ENCODE peak calls at places on chromosomes 12 and 14, in seven cellular contexts. A, T, Y, K, E, F and J are unnamed samples.

GRCh38 chr12:2113501-2113912 is 60.7 kb downstream of the CACNA1C start:
- DNase-seq in E (no peak), T (no peak), A (no peak), F (no peak), K (peak; percentile 65), Y (no peak), J (peak; percentile 58)

GRCh38 chr12:43992856-43993255 is 157.0 kb downstream of the TMEM117 start:
- DNase-seq in F (no peak), A (no peak), Y (no peak), T (no peak), K (no peak), E (no peak), J (no peak)

GRCh38 chr14:52075371-52075770 is 6.5 kb upstream of the NID2 start:
- DNase-seq in K (no peak), F (no peak), T (no peak), E (no peak), A (no peak), Y (no peak), J (no peak)

GRCh38 chr14:25231006-25231405 is 181.1 kb upstream of the STXBP6 start:
- DNase-seq in Y (no peak), T (peak; percentile 19), E (no peak), F (no peak), A (no peak), K (peak; percentile 31), J (no peak)

GRCh38 chr14:98189521-98189920 is 1082.5 kb downstream of the BCL11B start:
- DNase-seq in T (no peak), Y (no peak), F (no peak), A (no peak), K (no peak), E (no peak), J (no peak)

GRCh38 chr14:61503167-61503801 is 181.9 kb downstream of the PRKCH start:
- DNase-seq in K (no peak), E (no peak), T (peak; percentile 93), A (peak; percentile 94), Y (no peak), F (no peak), J (no peak)

GRCh38 chr14:21612324-21612723 is 22.4 kb downstream of the OR10G2 start:
- DNase-seq in F (no peak), A (peak; percentile 3), E (no peak), Y (peak; percentile 7), T (no peak), K (no peak), J (no peak)

GRCh38 chr12:127170271-127171180 is 1096.4 kb upstream of the TMEM132C start:
- DNase-seq in K (no peak), T (no peak), E (no peak), F (no peak), A (no peak), Y (no peak), J (no peak)

GRCh38 chr12:127773520-127773919 is 493.4 kb upstream of the TMEM132C start:
- DNase-seq in Y (peak; percentile 53), F (no peak), E (no peak), A (no peak), K (no peak), T (no peak), J (no peak)

GRCh38 chr12:40017488-40017887 is 88.4 kb downstream of the SLC2A13 start:
- DNase-seq in K (no peak), T (no peak), A (no peak), F (no peak), E (no peak), Y (no peak), J (no peak)

GRCh38 chr12:108301346-108301745 is 37.8 kb downstream of the CMKLR1 start:
- DNase-seq in F (no peak), E (peak; percentile 32), T (no peak), A (no peak), Y (no peak), K (no peak), J (peak; percentile 36)

GRCh38 chr14:23358042-23358441 is 5.4 kb upstream of the SLC22A17 start:
- DNase-seq in Y (no peak), F (no peak), T (no peak), E (no peak), K (no peak), A (no peak), J (no peak)

GRCh38 chr12:103093499-103094106 is 136.1 kb downstream of the ASCL1 start:
- DNase-seq in A (no peak), K (peak; percentile 27), F (peak; percentile 25), T (no peak), Y (peak; percentile 7), E (no peak), J (no peak)

GRCh38 chr12:107126688-107127481 is 33.5 kb upstream of the CRY1 start:
- DNase-seq in Y (peak; percentile 31), T (peak; percentile 55), F (no peak), K (no peak), A (no peak), E (no peak), J (no peak)

GRCh38 chr12:28191018-28191595 is 851 bp downstream of the CCDC91 start:
- DNase-seq in A (no peak), E (no peak), F (peak; percentile 8), Y (peak; percentile 23), T (no peak), K (no peak), J (no peak)

GRCh38 chr14:61388173-61388975 is 67.0 kb downstream of the PRKCH start:
- DNase-seq in Y (no peak), E (no peak), K (no peak), A (peak; percentile 86), F (no peak), T (peak; percentile 69), J (no peak)

GRCh38 chr12:92065018-92065499 is 80.6 kb downstream of the BTG1 start:
- DNase-seq in T (no peak), F (peak; percentile 26), Y (no peak), E (peak; percentile 70), K (peak; percentile 52), A (peak; percentile 78), J (no peak)

GRCh38 chr12:92070864-92071445 is 74.7 kb downstream of the BTG1 start:
- DNase-seq in F (peak; percentile 68), E (no peak), T (no peak), K (peak; percentile 51), A (no peak), Y (no peak), J (no peak)

GRCh38 chr12:92070054-92070863 is 75.4 kb downstream of the BTG1 start:
- DNase-seq in F (peak; percentile 68), Y (no peak), E (peak; percentile 75), A (no peak), T (no peak), K (peak; percentile 80), J (no peak)

GRCh38 chr12:92065664-92066063 is 80.0 kb downstream of the BTG1 start:
- DNase-seq in A (no peak), F (no peak), Y (no peak), E (no peak), T (no peak), K (no peak), J (no peak)

DNA sequence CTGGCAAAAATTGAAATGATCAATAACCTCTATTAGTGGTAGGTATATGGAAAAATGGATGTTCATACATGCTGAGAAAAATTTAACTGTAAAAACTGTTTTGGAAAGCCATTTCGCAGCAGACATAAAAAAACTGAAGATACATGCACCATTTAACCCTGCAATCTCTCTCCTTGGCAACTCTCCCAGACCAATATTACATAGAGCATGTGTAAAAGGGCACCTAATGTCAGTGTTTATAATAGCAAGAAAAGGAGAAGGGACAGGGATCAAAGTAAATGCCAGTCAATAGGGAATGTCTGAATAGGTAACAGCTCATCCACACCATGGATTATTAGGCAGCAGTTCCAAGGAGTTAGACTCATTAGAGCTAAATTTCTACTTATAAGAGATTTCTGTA is 77.2 kb downstream of the BTG1 start:
- DNase-seq in F (no peak), T (no peak), E (no peak), Y (no peak), A (no peak), K (no peak), J (no peak)
- H3K27ac ChIP-seq in F (peak overlapping the region; percentile 21), T (no peak overlapping the region), E (no peak overlapping the region), Y (no peak overlapping the region), A (no peak overlapping the region), K (peak overlapping the region; percentile 88), J (no peak overlapping the region)

DNA sequence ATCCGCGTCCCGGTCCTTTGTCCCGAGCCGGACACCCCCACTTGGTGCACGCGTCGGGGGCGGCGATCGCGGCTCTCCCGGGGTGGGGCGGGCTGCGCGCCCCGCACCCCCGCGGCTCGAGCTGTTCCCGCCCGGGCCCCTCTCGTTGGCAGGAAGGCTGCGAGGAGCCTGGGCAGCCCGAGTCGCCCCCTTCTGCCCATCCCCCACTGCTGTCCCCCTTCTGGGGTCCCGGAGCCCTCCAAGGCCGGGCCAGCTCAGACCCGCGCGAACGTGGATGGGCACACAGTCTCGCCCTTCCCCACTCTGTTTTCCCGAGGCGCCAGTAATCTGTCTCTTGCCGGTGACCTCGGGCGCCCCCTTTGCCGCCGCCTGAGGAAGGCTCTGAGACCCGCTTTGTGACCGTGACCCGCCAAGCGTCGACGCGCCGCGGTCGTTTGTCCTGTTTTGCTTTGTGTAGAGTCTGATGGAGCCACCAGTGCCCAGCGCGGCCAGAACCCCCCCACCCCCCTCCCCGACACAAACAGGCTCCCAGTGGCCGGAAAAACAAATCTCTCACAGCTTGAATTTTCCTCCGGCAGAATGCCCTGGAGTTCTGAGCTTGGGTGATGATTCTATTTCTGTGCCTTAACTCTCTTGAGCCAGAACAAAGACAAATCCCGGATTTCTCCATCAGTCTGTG is 610 bp downstream of the C14orf132 start:
- DNase-seq in F (no peak), K (no peak), Y (peak; percentile 72), E (peak; percentile 70), T (peak; percentile 14), A (no peak), J (no peak)
- TF ChIP-seq CTCF in F (no peak), K (no peak), Y (peak; percentile 57), E (no peak), T (no peak), A (no peak), J (no peak)

DNA sequence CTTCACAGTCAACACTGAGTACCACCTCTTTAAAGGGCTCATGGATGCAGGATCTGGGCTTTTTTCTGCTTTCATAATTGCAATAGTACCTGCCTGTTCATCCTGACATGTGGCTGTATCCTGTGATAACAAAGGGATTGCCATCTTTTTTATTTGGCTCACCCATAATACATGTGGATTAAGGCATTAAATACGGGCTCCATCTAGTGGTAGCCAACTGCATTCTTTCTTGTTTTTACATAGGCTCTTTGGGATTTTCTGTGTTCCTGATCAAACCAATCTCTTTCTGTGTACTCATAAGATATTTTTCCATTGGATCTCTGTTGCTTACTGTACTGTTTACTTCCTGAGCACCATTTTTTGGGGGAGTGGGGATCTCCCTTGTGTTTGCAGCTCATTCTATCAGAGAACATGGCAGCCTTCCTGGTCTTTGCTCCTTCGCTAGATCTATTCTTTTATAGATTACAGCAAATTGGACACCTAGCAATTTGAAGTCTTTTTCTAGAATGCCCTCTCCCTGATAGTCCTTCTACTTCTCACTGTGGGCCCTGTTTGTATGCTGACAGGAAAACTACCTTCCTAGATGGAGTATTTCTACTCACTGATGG is 723.4 kb upstream of the MDGA2 start:
- DNase-seq in T (peak; percentile 19), Y (peak; percentile 88), A (no peak), F (no peak), K (no peak), E (no peak), J (no peak)
- TF ChIP-seq POLR2AphosphoS5 in T (no peak), Y (no peak), A (no peak), F (no peak), K (no peak), E (no peak), J (no peak)

DNA sequence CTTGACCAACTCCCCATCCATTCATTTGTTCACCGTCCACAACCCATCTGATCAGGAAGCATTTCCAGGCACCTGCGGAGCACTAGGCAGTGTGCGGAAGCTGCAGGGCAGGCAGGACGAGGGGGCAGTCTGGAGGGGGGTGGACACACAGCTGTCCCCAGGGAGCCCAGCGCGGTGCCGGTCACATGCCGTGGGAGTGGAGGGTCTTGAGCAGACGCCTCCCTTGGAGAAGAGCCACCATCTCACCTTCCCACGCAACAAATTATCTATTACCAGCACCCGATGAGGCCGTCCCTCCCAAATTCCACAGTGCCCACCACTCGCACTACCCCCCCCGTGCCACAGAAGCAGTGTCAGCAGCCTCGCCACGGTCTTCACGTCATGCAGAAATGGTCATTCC is 10.8 kb downstream of the DLK1 start:
- DNase-seq in E (peak; percentile 46), T (no peak), A (no peak), F (no peak), K (no peak), Y (no peak), J (peak; percentile 62)
- H3K27ac ChIP-seq in E (no peak overlapping the region), T (no peak overlapping the region), A (no peak overlapping the region), F (no peak overlapping the region), K (no peak overlapping the region), Y (no peak overlapping the region), J (no peak overlapping the region)